ENCODE peak calls at places on chromosomes 7 and 10, in five cellular contexts. L is Panc1, E is suprapubic skin, S is spleen, W is upper lobe of left lung. F is an unnamed sample.

GRCh38 chr7:67758551-67758950 is 761.9 kb downstream of the TYW1 start:
- DNase-seq in E (no peak), L (no peak), W (no peak), S (no peak), F (no peak)

GRCh38 chr7:127792528-127793342 is 140.7 kb downstream of the SND1 start:
- DNase-seq in L (peak), S (no peak), W (peak), E (no peak), F (no peak)

GRCh38 chr7:112112822-112113255 is 93.4 kb downstream of the DOCK4 start:
- DNase-seq in S (no peak), L (no peak), W (peak), E (peak), F (no peak)

GRCh38 chr10:24483701-24484100 is 240.0 kb downstream of the ARHGAP21 start:
- DNase-seq in S (no peak), W (peak), L (no peak), E (peak), F (no peak)

GRCh38 chr7:114051871-114052324 is 133.1 kb upstream of the PPP1R3A start:
- DNase-seq in E (no peak), L (no peak), S (no peak), W (no peak), F (no peak)

GRCh38 chr7:29194594-29195417 is at the start of gene CHN2:
- DNase-seq in S (peak), W (peak), L (no peak), E (peak), F (peak)

GRCh38 chr7:124784879-124785818 is 19.6 kb upstream of the GPR37 start:
- DNase-seq in W (peak), S (no peak), L (peak), E (no peak), F (no peak)

GRCh38 chr7:79091011-79091410 is 362.5 kb downstream of the MAGI2 start:
- DNase-seq in L (no peak), E (no peak), S (no peak), W (no peak), F (no peak)

GRCh38 chr7:21939858-21940322 is 5.8 kb downstream of the CDCA7L start:
- DNase-seq in L (no peak), E (no peak), S (no peak), W (no peak), F (no peak)

GRCh38 chr7:129940329-129940728 is 12.4 kb downstream of the UBE2H start:
- DNase-seq in E (no peak), L (no peak), S (no peak), W (no peak), F (no peak)

GRCh38 chr7:112162161-112163020 is 43.8 kb downstream of the DOCK4 start:
- DNase-seq in S (no peak), E (no peak), L (no peak), W (peak), F (no peak)

GRCh38 chr7:100155553-100156317 is 2.8 kb downstream of the TRAPPC14 start:
- DNase-seq in E (no peak), W (no peak), L (no peak), S (peak), F (no peak)

GRCh38 chr7:6589829-6590644 is at the start of gene INTS15:
- DNase-seq in S (peak), E (peak), L (no peak), W (peak), F (peak)

GRCh38 chr10:79260803-79261740 is 86.2 kb upstream of the PPIF start:
- DNase-seq in S (no peak), E (no peak), W (no peak), L (no peak), F (no peak)
- TF ChIP-seq POLR2AphosphoS5 in S (peak), E (no peak), W (no peak), L (no peak), F (peak)

GRCh38 chr10:77818378-77818777 is 108.2 kb downstream of the DLG5 start:
- DNase-seq in S (no peak), E (no peak), W (no peak), L (no peak), F (no peak)
- TF ChIP-seq POLR2AphosphoS5 in S (no peak), E (no peak), W (no peak), L (no peak), F (no peak)

DNA sequence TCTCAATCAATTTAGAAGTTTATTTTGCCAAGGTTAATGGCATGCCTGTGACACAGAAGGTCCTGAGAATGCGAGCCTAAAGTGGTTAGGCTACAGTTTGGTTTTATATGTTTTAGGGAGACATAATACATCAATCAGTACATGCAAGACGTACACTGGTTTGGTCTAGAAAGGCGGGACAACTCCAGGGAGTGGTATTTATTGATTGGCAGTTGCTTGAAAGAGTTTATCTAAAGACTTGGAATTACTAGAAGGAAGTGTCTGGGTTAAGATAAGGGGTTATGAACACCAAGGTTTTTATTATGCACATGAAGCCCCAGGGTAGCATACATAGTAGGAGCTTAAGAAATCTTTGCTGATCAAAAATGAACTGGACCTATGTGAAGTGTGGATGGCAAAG is 21.5 kb downstream of the NPVF start:
- DNase-seq in S (no peak), L (no peak), W (no peak), E (no peak), F (no peak)
- TF ChIP-seq POLR2AphosphoS5 in S (no peak), L (no peak), W (no peak), E (no peak), F (no peak)

GRCh38 chr10:131491195-131491594 is 179.7 kb upstream of the TCERG1L start:
- DNase-seq in S (no peak), W (no peak), L (no peak), E (no peak), F (no peak)
- TF ChIP-seq POLR2AphosphoS5 in S (no peak), W (no peak), L (no peak), E (no peak), F (no peak)

DNA sequence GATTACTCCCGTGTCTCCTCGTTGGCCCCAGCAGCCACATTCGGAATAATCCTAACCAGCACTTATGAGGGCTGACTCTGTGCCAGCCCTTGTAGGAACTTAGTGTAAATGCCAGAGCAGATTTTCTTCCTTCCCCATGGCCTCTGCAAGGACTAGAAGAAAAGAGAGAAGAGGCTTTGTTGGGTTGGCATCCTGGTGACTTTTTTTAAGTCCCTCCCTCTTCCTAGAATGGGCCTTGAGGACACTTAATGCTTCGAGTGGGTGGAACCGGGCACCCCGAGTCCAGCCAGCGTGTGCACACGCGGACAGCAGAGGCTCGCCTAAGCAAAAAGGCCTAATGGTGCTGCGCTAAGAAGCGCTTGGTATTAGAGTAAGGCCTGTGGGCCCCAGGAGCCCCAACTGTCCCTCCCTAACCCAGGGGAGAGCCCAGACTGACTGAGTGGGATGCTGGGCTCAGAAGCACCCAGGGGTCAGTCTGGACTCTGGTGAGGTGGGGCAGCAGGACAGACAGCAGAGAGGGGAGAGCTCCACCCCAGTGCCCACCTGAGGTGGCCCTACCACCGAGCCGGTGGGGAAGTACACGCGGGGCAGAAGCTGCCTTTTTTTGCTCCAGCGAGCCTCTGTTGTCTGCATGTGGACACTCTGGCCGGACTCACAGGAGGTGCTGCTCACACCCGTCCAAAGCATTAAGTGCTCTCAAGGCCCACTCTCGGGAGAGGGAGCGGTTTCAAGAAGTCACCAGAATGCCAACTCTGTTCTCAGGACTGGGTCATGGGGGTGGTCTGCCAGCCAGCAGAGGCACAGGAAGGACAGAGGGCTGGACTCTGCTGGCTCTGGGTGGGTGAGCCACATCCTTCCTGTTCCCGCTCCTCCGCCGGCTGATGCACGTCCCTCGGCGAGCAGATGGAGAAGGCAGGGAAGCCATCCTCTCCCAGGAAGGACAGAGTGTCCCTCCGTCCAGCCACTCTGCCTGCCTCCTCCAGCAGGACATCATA is 12.5 kb downstream of the ITPRIP start:
- DNase-seq in S (peak), L (no peak), E (no peak), W (peak), F (no peak)
- TF ChIP-seq POLR2AphosphoS5 in S (peak), L (no peak), E (no peak), W (peak), F (no peak)

GRCh38 chr10:97331304-97331703 is 3.2 kb downstream of the FRAT2 start:
- DNase-seq in S (peak), L (no peak), W (no peak), E (no peak), F (no peak)
- TF ChIP-seq POLR2AphosphoS5 in S (no peak), L (no peak), W (no peak), E (no peak), F (no peak)

DNA sequence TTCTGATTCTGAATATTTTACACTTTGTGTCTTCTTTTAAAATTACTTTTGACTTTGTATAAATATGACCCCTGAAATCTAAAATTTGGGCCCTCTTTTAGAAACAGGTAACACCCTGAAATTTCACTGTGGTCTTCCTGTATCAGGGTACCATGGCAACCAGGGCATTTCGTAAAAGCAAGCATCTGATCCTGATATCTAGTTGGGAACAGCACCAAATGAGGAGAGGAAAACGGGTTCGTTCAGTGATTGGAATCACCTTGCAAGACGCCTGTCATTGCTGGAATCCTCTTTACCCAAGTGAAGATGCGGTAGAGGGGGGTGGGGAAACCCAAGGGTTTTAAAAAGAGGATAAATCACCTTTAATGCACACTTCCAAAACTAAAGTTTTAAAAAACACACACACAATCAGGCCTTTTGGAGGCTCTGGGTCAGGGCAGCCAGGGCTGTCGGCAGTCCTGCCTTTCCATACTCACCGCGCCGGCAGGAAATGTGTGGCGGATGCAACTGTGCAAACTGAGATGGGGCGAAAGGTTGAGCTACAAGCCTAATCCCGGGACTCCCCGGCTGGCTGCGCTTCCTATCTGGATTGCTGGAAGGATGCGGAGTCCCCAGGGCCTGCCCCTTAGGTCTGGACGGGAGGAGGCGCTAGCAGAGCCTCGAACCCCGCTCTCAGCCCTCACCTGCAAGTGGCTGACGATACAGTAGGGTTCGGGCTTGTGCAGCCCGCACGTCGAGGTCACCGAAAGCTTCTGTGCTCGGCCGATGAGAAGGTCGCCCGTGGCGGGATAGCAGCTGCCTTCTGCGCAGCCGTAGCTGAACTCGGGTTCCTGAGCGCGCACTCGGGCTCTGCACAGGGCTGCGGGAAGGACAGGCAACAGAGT is 1.8 kb downstream of the LAMB1 start:
- DNase-seq in W (no peak), L (no peak), E (peak), S (no peak), F (no peak)
- TF ChIP-seq POLR2AphosphoS5 in W (no peak), L (no peak), E (no peak), S (peak), F (no peak)

GRCh38 chr7:149772821-149773425 is 465 bp downstream of the ZNF467 start:
- DNase-seq in E (no peak), W (peak), L (no peak), S (peak), F (no peak)
- TF ChIP-seq POLR2AphosphoS5 in E (no peak), W (no peak), L (no peak), S (no peak), F (no peak)

GRCh38 chr7:34158311-34158710 is 253.0 kb downstream of the BMPER start:
- DNase-seq in E (no peak), W (no peak), S (no peak), L (no peak), F (no peak)
- TF ChIP-seq POLR2AphosphoS5 in E (no peak), W (peak), S (no peak), L (no peak), F (no peak)

GRCh38 chr10:29737209-29737565 is 102.4 kb upstream of the SVIL start:
- DNase-seq in S (no peak), L (no peak), E (no peak), W (no peak), F (no peak)

GRCh38 chr10:29735628-29736324 is 101.0 kb upstream of the SVIL start:
- DNase-seq in W (peak), L (peak), S (peak), E (peak), F (peak)

GRCh38 chr10:29734640-29734979 is 99.8 kb upstream of the SVIL start:
- DNase-seq in E (peak), S (no peak), W (no peak), L (no peak), F (no peak)

GRCh38 chr10:29734980-29735627 is 100.3 kb upstream of the SVIL start:
- DNase-seq in W (peak), E (peak), L (no peak), S (peak), F (peak)

GRCh38 chr10:29736325-29737208 is 101.8 kb upstream of the SVIL start:
- DNase-seq in L (no peak), W (peak), S (peak), E (peak), F (peak)
- TF ChIP-seq POLR2AphosphoS5 in L (no peak), W (peak), S (no peak), E (no peak), F (no peak)